ENCODE peak calls at places on chromosomes 13 and 19, in six cellular contexts. D is lung, O is right atrium auricular region, U is IMR-90, X is psoas muscle, P is Peyer's patch. Y is an unnamed sample. For H3K36me3, the result is how much of the 10 kb centered on the place peaks cover.

GRCh38 chr13:97113231-97114001 is 108.7 kb upstream of the MBNL2 start:
- DNase-seq in D (no peak), O (no peak), U (no peak), X (no peak), P (no peak), Y (no peak)

GRCh38 chr13:99228737-99229691 is 28.4 kb downstream of the UBAC2 start:
- DNase-seq in D (no peak), O (no peak), U (peak), X (no peak), P (no peak), Y (peak)

GRCh38 chr19:53813996-53814395 is 10.1 kb downstream of the NLRP12 start:
- DNase-seq in D (no peak), O (no peak), U (peak), X (no peak), P (no peak), Y (no peak)

GRCh38 chr19:24069907-24070657 is 16.9 kb upstream of the ZNF254 start:
- DNase-seq in D (no peak), O (no peak), U (peak), X (no peak), P (no peak), Y (no peak)

GRCh38 chr19:49687566-49688316 is 1.7 kb upstream of the ADM5 start:
- DNase-seq in D (no peak), O (no peak), U (no peak), X (no peak), P (no peak), Y (no peak)

GRCh38 chr19:41373993-41374392 is 2.3 kb upstream of the TMEM91 start:
- DNase-seq in D (peak), O (peak), U (peak), X (peak), P (peak), Y (peak)

GRCh38 chr19:1672769-1673644 is 20.6 kb upstream of the TCF3 start:
- DNase-seq in D (no peak), O (no peak), U (no peak), X (no peak), P (no peak), Y (no peak)

GRCh38 chr13:72304121-72304745 is 423.2 kb downstream of the MZT1 start:
- DNase-seq in D (no peak), O (no peak), U (no peak), X (no peak), P (no peak), Y (no peak)

GRCh38 chr13:106721599-106721998 is 153.7 kb upstream of the ARGLU1 start:
- DNase-seq in D (no peak), O (no peak), U (no peak), X (no peak), P (no peak), Y (no peak)

GRCh38 chr19:32691952-32692726 is 518 bp downstream of the NUDT19 start:
- DNase-seq in D (peak), O (no peak), U (peak), X (peak), P (peak), Y (no peak)

GRCh38 chr19:3133793-3134116 is 2.1 kb upstream of the GNA15 start:
- DNase-seq in D (no peak), O (no peak), U (no peak), X (no peak), P (no peak), Y (no peak)

GRCh38 chr13:32164622-32165268 is 133.2 kb downstream of the FRY start:
- DNase-seq in D (peak), O (no peak), U (peak), X (no peak), P (no peak), Y (no peak)

GRCh38 chr19:30434797-30435594 is 62.8 kb downstream of the ZNF536 start:
- DNase-seq in D (no peak), O (peak), U (no peak), X (no peak), P (no peak), Y (no peak)

GRCh38 chr13:112431734-112432133 is 55.6 kb downstream of the SPACA7 start:
- DNase-seq in D (no peak), O (no peak), U (no peak), X (no peak), P (no peak), Y (no peak)

GRCh38 chr19:56566904-56567273 is 379 bp upstream of the ZNF470 start:
- DNase-seq in D (peak), O (peak), U (no peak), X (peak), P (peak), Y (no peak)

GRCh38 chr13:36837354-36838092 is 18.5 kb downstream of the RFXAP start:
- DNase-seq in D (no peak), O (no peak), U (no peak), X (no peak), P (no peak), Y (no peak)

GRCh38 chr13:73059460-73060250 is 850 bp downstream of the KLF5 start:
- DNase-seq in D (peak), O (no peak), U (peak), X (peak), P (peak), Y (no peak)

GRCh38 chr13:78028960-78029359 is 110.3 kb upstream of the EDNRB start:
- DNase-seq in D (no peak), O (no peak), U (no peak), X (no peak), P (no peak), Y (no peak)

GRCh38 chr13:74770361-74770760 is 636.2 kb upstream of the KLF12 start:
- DNase-seq in D (no peak), O (no peak), U (peak), X (no peak), P (no peak), Y (peak)

GRCh38 chr13:40578055-40578454 is 88.4 kb downstream of the FOXO1 start:
- DNase-seq in D (no peak), O (no peak), U (no peak), X (no peak), P (no peak), Y (no peak)

GRCh38 chr19:46383171-46383815 is 30.1 kb downstream of the CCDC8 start:
- DNase-seq in D (no peak), O (no peak), U (no peak), X (no peak), P (peak), Y (no peak)

GRCh38 chr19:3554254-3555083 is 2.9 kb downstream of the MFSD12 start:
- DNase-seq in D (no peak), O (no peak), U (no peak), X (no peak), P (peak), Y (no peak)

GRCh38 chr13:40781717-40782116 is 7.7 kb upstream of the SLC25A15 start:
- DNase-seq in D (no peak), O (peak), U (no peak), X (no peak), P (peak), Y (no peak)

GRCh38 chr19:7418575-7418974 is 69.8 kb downstream of the ARHGEF18 start:
- DNase-seq in D (no peak), O (no peak), U (no peak), X (no peak), P (no peak), Y (no peak)

GRCh38 chr19:19860756-19861390 is 4.8 kb upstream of the ZNF253 start:
- DNase-seq in D (no peak), O (no peak), U (no peak), X (no peak), P (peak), Y (no peak)

GRCh38 chr13:30730526-30730925 is 4.8 kb upstream of the ALOX5AP start:
- DNase-seq in D (no peak), O (no peak), U (no peak), X (no peak), P (no peak), Y (no peak)

GRCh38 chr13:75689686-75690085 is 53.6 kb downstream of the LMO7 start:
- DNase-seq in D (no peak), O (no peak), U (peak), X (no peak), P (no peak), Y (no peak)

GRCh38 chr13:69524459-69525155 is 583.0 kb upstream of the ATXN8OS start:
- DNase-seq in D (no peak), O (no peak), U (no peak), X (no peak), P (no peak), Y (no peak)

GRCh38 chr13:74026753-74027152 is 107.5 kb downstream of the KLF12 start:
- DNase-seq in D (no peak), O (no peak), U (peak), X (no peak), P (peak), Y (no peak)

GRCh38 chr19:14477417-14478112 is 2.4 kb upstream of the PTGER1 start:
- DNase-seq in D (no peak), O (no peak), U (no peak), X (no peak), P (no peak), Y (no peak)

GRCh38 chr19:42017040-42017439 is 23.0 kb upstream of the ATP1A3 start:
- DNase-seq in D (no peak), O (no peak), U (no peak), X (no peak), P (no peak), Y (no peak)

GRCh38 chr13:59281453-59281852 is 882.3 kb downstream of the DIAPH3 start:
- DNase-seq in D (no peak), O (no peak), U (no peak), X (no peak), P (no peak), Y (no peak)

DNA sequence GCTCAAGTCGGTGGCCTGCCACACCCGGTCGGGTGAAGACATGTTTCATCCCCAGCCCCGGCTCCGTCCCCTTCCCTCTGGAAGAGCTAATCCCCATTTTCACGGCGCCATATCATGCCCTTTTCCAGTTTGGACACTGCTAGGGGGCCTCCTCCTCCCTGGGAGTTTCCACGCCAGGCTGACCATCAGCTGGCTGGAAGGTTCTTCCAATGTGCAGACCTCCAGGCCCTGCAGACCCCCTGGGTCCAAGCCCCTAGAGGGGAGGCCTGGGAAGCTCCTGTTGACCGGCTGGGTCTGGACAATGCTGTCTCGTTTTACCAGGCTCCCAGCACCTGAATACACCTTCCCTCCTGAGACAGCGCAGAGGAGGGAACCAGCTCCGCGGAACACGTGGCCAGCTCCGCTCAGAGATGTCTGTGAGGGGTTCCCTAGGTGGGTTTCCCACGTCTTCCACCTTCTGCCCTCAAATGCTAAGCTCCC is 44.7 kb upstream of the RANBP3 start:
- DNase-seq in D (no peak), O (no peak), U (no peak), X (no peak), P (no peak), Y (no peak)
- TF ChIP-seq CTCF in D (no peak), O (no peak), U (no peak), X (no peak), P (no peak), Y (no peak)

GRCh38 chr19:17171874-17172273 is 43.3 kb upstream of the USE1 start:
- DNase-seq in D (no peak), O (no peak), U (no peak), X (no peak), P (no peak), Y (no peak)
- H3K36me3 ChIP-seq in D (under half), O (half or more), U (half or more), X (half or more), P (half or more), Y (under half)

DNA sequence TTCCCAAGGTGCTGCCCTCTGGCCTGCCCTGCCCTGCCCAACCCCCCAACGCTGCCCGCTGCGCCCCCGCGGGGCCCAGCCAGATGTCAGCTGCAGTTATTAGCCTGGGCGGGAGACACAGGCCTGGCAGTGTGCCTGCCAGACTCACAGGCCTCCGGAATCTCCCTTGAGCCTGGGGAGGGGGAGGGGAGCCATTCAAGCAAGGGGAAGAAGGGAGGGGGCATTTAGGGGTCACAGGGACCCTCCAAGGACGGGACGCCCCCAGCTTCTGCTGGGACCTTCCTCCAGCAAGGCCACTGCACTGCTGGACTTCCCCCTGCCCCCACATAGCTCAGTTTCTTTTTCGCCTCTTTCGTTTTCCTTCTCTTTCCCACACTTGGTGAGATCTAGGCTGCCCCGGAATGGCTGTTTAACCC is 2.6 kb upstream of the JUNB start:
- DNase-seq in D (peak), O (peak), U (peak), X (peak), P (peak), Y (no peak)
- TF ChIP-seq CTCF in D (no peak), O (no peak), U (no peak), X (no peak), P (no peak), Y (no peak)

DNA sequence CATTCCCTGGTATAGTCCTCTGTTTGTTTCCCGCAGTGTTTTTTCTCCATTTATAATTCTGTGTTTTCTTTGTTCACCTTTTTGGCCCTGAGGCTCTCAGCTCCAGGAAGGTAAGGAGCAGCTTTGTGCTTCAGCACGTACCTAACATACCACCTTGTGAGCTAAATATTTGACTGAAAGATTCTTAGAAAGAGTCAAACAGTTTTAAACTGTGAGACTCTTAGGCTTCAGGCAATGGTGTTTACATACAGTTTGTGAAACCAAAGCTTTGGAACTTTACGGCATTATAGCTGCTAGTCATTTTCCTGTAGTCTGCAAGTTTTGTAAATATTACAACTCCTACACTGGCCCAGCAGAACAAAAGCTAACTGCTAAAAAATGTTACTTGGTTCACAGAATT is 39.0 kb upstream of the GPI start:
- DNase-seq in D (no peak), O (no peak), U (peak), X (no peak), P (no peak), Y (no peak)
- H3K36me3 ChIP-seq in D (under half), O (half or more), U (under half), X (half or more), P (half or more), Y (under half)

DNA sequence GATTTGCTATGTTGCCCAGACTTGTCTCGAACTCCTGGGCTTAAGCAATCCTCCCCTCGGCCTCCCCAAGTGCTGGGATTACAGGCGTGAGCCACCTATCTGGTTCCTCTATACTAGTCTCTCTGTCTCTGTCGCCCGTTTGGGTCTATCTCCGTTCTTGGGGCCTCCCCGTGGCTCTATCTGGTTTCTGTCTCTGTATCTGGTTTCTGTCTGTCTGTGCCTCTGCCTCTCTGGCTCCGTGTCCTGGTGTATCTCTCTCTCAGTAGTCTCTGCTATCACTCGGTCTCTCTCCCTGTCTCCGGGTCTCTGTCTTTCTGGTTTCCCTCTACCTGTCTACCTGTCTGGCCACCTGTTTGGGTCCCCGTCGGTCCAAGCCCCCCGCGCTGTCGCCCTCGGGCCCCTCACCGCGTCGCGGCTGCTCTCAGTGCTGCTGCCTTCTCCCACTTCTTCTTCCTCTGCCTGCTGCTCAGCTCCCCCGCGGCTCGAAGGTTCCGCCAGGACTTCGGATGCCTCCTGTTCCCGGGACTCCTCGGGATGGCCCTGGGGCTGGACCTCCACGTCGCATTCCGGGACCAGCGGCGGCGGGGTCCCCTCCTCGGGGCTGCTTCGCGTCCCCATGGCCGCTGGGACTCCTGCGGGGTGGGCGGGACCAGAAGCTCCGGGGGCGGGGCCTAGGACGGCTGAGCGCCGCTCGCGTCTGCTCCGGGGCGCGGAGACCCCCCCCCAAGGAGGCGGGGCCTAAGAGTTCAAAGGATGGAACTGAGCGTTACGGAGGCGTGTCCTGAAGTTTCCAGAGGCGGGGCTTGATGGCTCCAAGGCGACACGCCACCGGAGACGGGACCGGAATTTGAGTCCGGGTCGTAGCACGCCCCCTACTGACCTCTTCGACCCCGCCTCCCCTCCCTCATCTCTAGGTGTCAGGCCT is 783 bp downstream of the PHLDB3 start:
- DNase-seq in D (peak), O (peak), U (peak), X (peak), P (peak), Y (no peak)
- TF ChIP-seq CTCF in D (no peak), O (no peak), U (peak), X (no peak), P (no peak), Y (no peak)

GRCh38 chr19:17834350-17835181 is 13.2 kb downstream of the JAK3 start:
- DNase-seq in D (no peak), O (no peak), U (no peak), X (no peak), P (no peak), Y (no peak)

GRCh38 chr19:17832443-17833208 is 11.3 kb upstream of the INSL3 start:
- DNase-seq in D (no peak), O (no peak), U (no peak), X (no peak), P (no peak), Y (no peak)

GRCh38 chr19:17831419-17831888 is 10.1 kb upstream of the INSL3 start:
- DNase-seq in D (no peak), O (no peak), U (no peak), X (no peak), P (no peak), Y (no peak)

GRCh38 chr19:17829855-17830566 is 8.7 kb upstream of the INSL3 start:
- DNase-seq in D (no peak), O (no peak), U (peak), X (no peak), P (no peak), Y (no peak)

DNA sequence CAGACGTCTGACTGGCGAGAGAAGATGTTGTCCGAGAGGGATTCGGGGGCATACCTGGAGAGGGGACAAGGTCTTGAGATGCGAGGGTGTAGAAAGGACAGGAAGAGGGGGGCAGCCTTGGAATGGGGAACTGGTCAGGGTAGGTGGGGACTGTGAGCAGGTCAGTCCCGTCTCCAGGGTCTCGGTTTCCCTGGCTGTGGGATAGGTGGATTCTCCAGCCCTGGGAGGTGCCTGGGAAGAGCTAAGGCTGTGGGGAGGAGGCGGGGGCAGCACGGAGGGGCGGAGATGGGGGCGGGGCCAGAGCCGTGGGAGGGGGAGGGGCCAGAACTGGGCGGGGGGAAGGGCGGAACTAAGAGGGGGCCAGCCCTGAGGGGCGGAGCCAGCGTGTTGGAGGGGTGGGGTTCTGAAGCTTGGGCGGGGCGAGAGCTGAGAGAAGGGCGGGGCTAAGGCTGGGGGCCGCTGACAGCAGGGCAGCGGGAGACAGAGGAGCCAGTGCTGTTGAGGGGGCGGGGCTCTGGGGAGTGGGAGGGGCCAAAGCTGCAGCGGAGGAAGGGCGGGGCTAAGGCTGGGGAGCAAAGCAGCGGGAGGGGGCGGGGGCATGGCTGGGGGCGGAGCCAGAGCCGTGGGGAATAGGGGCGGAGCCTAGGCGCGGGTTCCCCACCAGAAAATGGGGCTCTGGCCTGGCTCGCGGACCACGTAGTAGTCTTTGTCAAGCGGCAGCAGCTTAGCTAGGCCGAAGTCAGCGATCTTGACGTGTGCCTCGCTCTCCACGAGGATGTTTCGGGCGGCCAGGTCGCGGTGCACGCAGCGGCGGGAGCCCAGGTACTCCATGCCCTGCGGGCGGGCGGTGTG is 9.5 kb upstream of the INSL3 start:
- DNase-seq in D (peak), O (no peak), U (peak), X (peak), P (peak), Y (no peak)
- H3K36me3 ChIP-seq in D (under half), O (under half), U (under half), X (under half), P (under half), Y (under half)

DNA sequence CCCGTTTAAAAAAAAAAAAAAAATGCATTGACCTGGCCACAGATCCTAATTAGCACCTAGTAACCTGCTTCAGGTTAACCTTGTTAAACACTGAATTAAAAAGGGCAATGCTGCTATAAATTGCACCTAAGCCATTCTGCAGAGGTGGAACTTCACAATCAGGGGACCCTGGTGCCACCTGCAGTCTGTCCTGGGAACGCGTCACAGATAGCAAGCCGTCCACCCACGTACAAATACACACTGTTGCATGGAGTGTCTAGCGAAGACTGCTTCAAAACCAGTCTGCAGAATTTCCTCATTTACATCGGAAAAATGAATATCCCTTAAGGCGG is 169.3 kb downstream of the COL4A1 start:
- DNase-seq in D (no peak), O (peak), U (no peak), X (no peak), P (no peak), Y (no peak)
- TF ChIP-seq CTCF in D (peak), O (no peak), U (peak), X (peak), P (peak), Y (peak)